ENCODE peak calls at places on chromosome 20, in eight cellular contexts. N, R, T, F, A, J, Z and O are unnamed samples.

GRCh38 chr20:53949319-53949839 is 121.0 kb downstream of the BCAS1 start:
- DNase-seq in R (peak), F (peak), N (peak), Z (peak), A (peak), J (peak), T (peak), O (peak)

GRCh38 chr20:11849976-11850670 is 67.6 kb upstream of the BTBD3 start:
- DNase-seq in R (peak), N (peak), F (no peak), Z (peak), A (peak), T (peak), J (no peak), O (no peak)

GRCh38 chr20:13995841-13996240 is 525 bp downstream of the MACROD2 start:
- DNase-seq in F (no peak), R (no peak), N (no peak), T (no peak), A (no peak), Z (no peak), J (peak), O (no peak)

GRCh38 chr20:35963878-35964277 is 4.5 kb upstream of the CNBD2 start:
- DNase-seq in N (no peak), A (no peak), R (no peak), T (no peak), J (no peak), Z (no peak), F (no peak), O (no peak)

GRCh38 chr20:53642196-53643030 is 48.8 kb upstream of the ZNF217 start:
- DNase-seq in J (peak), T (peak), A (peak), R (no peak), F (no peak), N (peak), Z (peak), O (no peak)

GRCh38 chr20:12911372-12911771 is 97.4 kb upstream of the SPTLC3 start:
- DNase-seq in R (no peak), A (no peak), F (no peak), J (no peak), N (no peak), Z (no peak), T (no peak), O (no peak)

GRCh38 chr20:4155953-4156352 is 140.6 kb upstream of the RNF24 start:
- DNase-seq in F (no peak), J (no peak), N (no peak), T (no peak), R (no peak), Z (no peak), A (no peak), O (no peak)

GRCh38 chr20:62929051-62929538 is 2.8 kb upstream of the DIDO1 start:
- DNase-seq in T (no peak), A (peak), N (peak), F (no peak), J (peak), Z (peak), R (peak), O (no peak)

GRCh38 chr20:407097-407952 is 774 bp upstream of the RBCK1 start:
- DNase-seq in N (peak), R (peak), A (peak), T (peak), Z (peak), J (peak), F (peak), O (peak)

GRCh38 chr20:62723768-62724420 is 15.3 kb downstream of the NTSR1 start:
- DNase-seq in R (no peak), Z (no peak), F (no peak), J (no peak), N (no peak), T (no peak), A (no peak), O (no peak)

GRCh38 chr20:57753332-57754164 is 43.7 kb upstream of the PMEPA1 start:
- DNase-seq in A (no peak), F (no peak), J (no peak), R (no peak), N (no peak), Z (no peak), T (no peak), O (no peak)

GRCh38 chr20:25014816-25015215 is 22.3 kb upstream of the APMAP start:
- DNase-seq in N (no peak), T (no peak), A (no peak), Z (no peak), R (no peak), F (no peak), J (peak), O (no peak)

GRCh38 chr20:58877374-58878360 is 25.2 kb downstream of the GNAS start:
- DNase-seq in N (no peak), Z (no peak), R (no peak), F (no peak), T (no peak), J (no peak), A (no peak), O (no peak)

GRCh38 chr20:944774-945410 is 28.8 kb upstream of the ANGPT4 start:
- DNase-seq in N (no peak), R (no peak), J (no peak), A (no peak), T (no peak), Z (no peak), F (no peak), O (no peak)

GRCh38 chr20:34874094-34874654 is 1.5 kb upstream of the GGT7 start:
- DNase-seq in Z (peak), J (peak), N (peak), F (peak), R (peak), T (peak), A (peak), O (peak)

GRCh38 chr20:63028461-63028921 is 21.7 kb upstream of the BHLHE23 start:
- DNase-seq in T (no peak), A (no peak), F (no peak), R (no peak), N (no peak), Z (no peak), J (no peak), O (no peak)

GRCh38 chr20:34938466-34939163 is 17.0 kb downstream of the GSS start:
- DNase-seq in A (no peak), N (no peak), R (no peak), T (no peak), J (peak), Z (no peak), F (no peak), O (peak)

GRCh38 chr20:37202267-37202943 is 23.1 kb upstream of the MROH8 start:
- DNase-seq in F (peak), A (peak), Z (peak), J (no peak), N (peak), R (peak), T (peak), O (no peak)

GRCh38 chr20:19453781-19454310 is 241.4 kb downstream of the SLC24A3 start:
- DNase-seq in R (no peak), T (no peak), A (no peak), J (no peak), N (no peak), F (no peak), Z (no peak), O (no peak)

GRCh38 chr20:64254571-64255360 is 782 bp upstream of the PCMTD2 start:
- DNase-seq in T (no peak), R (no peak), F (no peak), Z (no peak), N (no peak), A (no peak), J (no peak), O (no peak)

GRCh38 chr20:40489886-40490285 is 199.2 kb downstream of the MAFB start:
- DNase-seq in F (peak), R (no peak), Z (peak), T (peak), A (peak), J (no peak), N (peak), O (no peak)

GRCh38 chr20:14193885-14194284 is 143.5 kb downstream of the FLRT3 start:
- DNase-seq in T (no peak), A (no peak), Z (no peak), F (no peak), N (peak), J (no peak), R (no peak), O (no peak)

GRCh38 chr20:62627901-62628612 is 14.2 kb upstream of the SLCO4A1 start:
- DNase-seq in N (no peak), Z (no peak), A (no peak), T (peak), F (peak), R (peak), J (no peak), O (no peak)

GRCh38 chr20:9279905-9280304 is 211.0 kb downstream of the PLCB4 start:
- DNase-seq in T (no peak), R (no peak), A (no peak), F (no peak), N (no peak), J (no peak), Z (no peak), O (no peak)

GRCh38 chr20:38373231-38373867 is 27.1 kb downstream of the LBP start:
- DNase-seq in T (no peak), J (no peak), F (no peak), Z (no peak), A (no peak), N (peak), R (no peak), O (no peak)

GRCh38 chr20:10502098-10502526 is 67.0 kb downstream of the SLX4IP start:
- DNase-seq in F (no peak), A (no peak), Z (no peak), J (no peak), R (no peak), N (no peak), T (no peak), O (no peak)

GRCh38 chr20:6184086-6184485 is 61.3 kb upstream of the FERMT1 start:
- DNase-seq in N (no peak), A (no peak), T (no peak), F (no peak), Z (no peak), R (no peak), J (no peak), O (no peak)

GRCh38 chr20:6180531-6180930 is 57.7 kb upstream of the FERMT1 start:
- DNase-seq in Z (no peak), N (no peak), F (no peak), R (no peak), T (no peak), J (no peak), A (no peak), O (no peak)

GRCh38 chr20:6185268-6185667 is 62.4 kb upstream of the FERMT1 start:
- DNase-seq in J (no peak), T (no peak), Z (no peak), A (no peak), N (no peak), F (no peak), R (no peak), O (no peak)
- TF ChIP-seq CTCF in J (no peak), T (no peak), Z (peak), A (no peak), N (peak), F (peak), R (no peak), O (no peak)

DNA sequence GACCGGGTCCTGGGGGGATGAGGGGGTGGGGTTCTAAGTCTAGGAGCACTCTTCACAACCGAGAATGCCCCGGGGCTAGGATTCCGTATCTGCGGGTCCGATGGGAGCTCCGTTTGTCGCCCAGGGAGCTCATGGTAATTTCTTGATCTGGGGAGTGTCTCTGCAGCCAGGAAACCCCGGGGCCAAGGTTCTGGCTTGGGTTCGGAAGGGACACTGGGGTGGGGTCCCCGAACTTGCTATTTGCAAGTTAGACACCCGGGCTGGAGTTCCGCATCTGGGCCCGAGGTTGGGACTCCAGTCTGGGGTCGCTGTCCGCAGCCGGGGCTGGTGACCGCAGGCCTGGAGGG is 397 bp downstream of the PEDS1 start:
- DNase-seq in N (no peak), A (no peak), Z (no peak), T (no peak), R (no peak), J (no peak), F (no peak), O (no peak)
- TF ChIP-seq CTCF in N (no peak), A (no peak), Z (no peak), T (no peak), R (no peak), J (no peak), F (no peak), O (no peak)

DNA sequence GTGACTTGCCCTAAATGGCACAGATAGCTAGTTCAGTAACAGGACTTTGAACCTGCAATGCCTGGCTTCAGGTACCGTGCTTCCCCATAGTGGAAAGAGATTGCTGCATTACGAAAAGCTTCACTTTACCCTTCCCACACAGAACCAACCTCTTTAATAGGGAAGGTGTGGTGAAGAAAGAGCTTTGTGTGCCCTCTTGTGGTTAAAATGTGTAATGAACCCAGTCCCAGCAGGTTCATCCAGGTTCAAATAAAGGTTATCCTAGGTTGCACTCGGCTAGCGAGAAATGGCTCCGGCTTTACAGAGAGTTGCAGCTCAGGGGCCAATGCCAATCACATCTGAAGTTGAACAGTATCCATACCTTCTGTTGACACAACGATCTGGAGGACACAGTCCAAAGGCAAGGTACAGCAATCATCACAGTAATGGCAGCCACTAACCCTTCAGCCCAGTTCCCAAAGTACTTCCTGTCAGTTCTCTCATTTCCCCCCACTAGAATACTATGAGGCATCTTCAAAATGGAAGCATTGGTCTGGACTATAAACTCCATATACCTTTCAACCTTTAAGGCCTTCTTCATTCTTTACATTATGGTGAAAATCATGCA is 3.0 kb downstream of the DEFB115 start:
- DNase-seq in J (no peak), N (no peak), R (no peak), A (peak), T (no peak), Z (no peak), F (no peak), O (no peak)
- TF ChIP-seq CTCF in J (peak), N (peak), R (no peak), A (peak), T (peak), Z (peak), F (no peak), O (peak)

GRCh38 chr20:52105573-52106422 is 85.8 kb downstream of the ZFP64 start:
- DNase-seq in J (no peak), N (peak), R (peak), T (peak), F (no peak), Z (peak), A (peak), O (no peak)
- TF ChIP-seq CTCF in J (no peak), N (peak), R (peak), T (peak), F (peak), Z (peak), A (peak), O (no peak)

GRCh38 chr20:33730946-33731692 is 677 bp upstream of the ZNF341 start:
- DNase-seq in A (no peak), T (no peak), R (no peak), N (no peak), J (no peak), Z (no peak), F (no peak), O (no peak)

GRCh38 chr20:33731693-33732165 is at the start of gene ZNF341:
- DNase-seq in A (peak), R (peak), N (peak), T (no peak), Z (peak), F (peak), J (peak), O (peak)

GRCh38 chr20:33736962-33737361 is 5.2 kb downstream of the ZNF341 start:
- DNase-seq in A (no peak), N (no peak), F (no peak), Z (no peak), R (no peak), J (no peak), T (no peak), O (no peak)

GRCh38 chr20:33732166-33732970 is 572 bp downstream of the ZNF341 start:
- DNase-seq in F (peak), T (peak), Z (peak), N (no peak), J (no peak), A (no peak), R (no peak), O (no peak)

GRCh38 chr20:33733654-33734576 is 2.1 kb downstream of the ZNF341 start:
- DNase-seq in T (peak), Z (peak), J (peak), R (peak), F (no peak), A (peak), N (peak), O (peak)
- TF ChIP-seq CTCF in T (no peak), Z (no peak), J (no peak), R (no peak), F (no peak), A (no peak), N (no peak), O (no peak)

DNA sequence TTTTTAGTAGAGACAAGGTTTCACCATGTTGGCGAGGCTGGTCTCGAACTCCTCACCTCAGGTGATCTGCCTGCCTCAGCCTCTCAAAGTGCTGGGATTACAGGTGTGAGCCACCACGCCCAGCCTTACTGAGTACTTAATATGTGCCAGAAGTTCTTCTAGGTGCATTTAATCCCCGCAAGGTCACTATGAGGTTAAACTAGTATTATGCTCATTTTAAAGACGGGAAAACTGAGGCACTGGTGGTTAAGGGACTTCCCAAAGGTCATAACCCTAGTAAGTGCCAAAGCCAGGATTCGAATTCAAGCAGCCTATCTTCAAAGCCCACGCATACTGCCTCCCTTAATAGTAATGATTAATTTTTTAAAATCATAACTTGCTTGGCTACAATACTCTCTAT is 674 bp upstream of the CCM2L start:
- DNase-seq in J (no peak), F (no peak), A (no peak), T (no peak), N (no peak), Z (no peak), R (no peak), O (no peak)
- TF ChIP-seq CTCF in J (no peak), F (no peak), A (no peak), T (no peak), N (no peak), Z (no peak), R (no peak), O (no peak)

GRCh38 chr20:16914277-16914676 is 166.1 kb downstream of the OTOR start:
- DNase-seq in N (no peak), F (no peak), T (no peak), Z (no peak), R (no peak), J (no peak), A (no peak), O (no peak)
- TF ChIP-seq CTCF in N (no peak), F (no peak), T (no peak), Z (no peak), R (no peak), J (no peak), A (no peak), O (no peak)